ENCODE peak calls at places on chromosomes 12 and 14, in six cellular contexts. A, W, L, I, T and O are unnamed samples.

GRCh38 chr14:61365667-61366194 is 44.4 kb downstream of the PRKCH start:
- DNase-seq in A (no peak), W (no peak), L (no peak), I (no peak), T (no peak), O (no peak)

GRCh38 chr12:5210918-5211290 is 167.2 kb downstream of the KCNA5 start:
- DNase-seq in A (no peak), W (no peak), L (no peak), I (no peak), T (no peak), O (no peak)

GRCh38 chr12:1360812-1361211 is 233.6 kb downstream of the FBXL14 start:
- DNase-seq in A (no peak), W (no peak), L (no peak), I (peak; percentile 85), T (no peak), O (no peak)

GRCh38 chr14:36771256-36771655 is 109.6 kb downstream of the PAX9 start:
- DNase-seq in A (no peak), W (no peak), L (no peak), I (no peak), T (no peak), O (no peak)

GRCh38 chr12:74317078-74317581 is 220.5 kb upstream of the ATXN7L3B start:
- DNase-seq in A (no peak), W (peak; percentile 18), L (no peak), I (no peak), T (no peak), O (no peak)

GRCh38 chr14:67583711-67584644 is 16.1 kb downstream of the PIGH start:
- DNase-seq in A (no peak), W (peak; percentile 44), L (peak; percentile 47), I (peak; percentile 58), T (no peak), O (peak; percentile 39)

GRCh38 chr12:63068857-63069442 is 82.1 kb downstream of the AVPR1A start:
- DNase-seq in A (no peak), W (no peak), L (no peak), I (peak; percentile 75), T (no peak), O (peak; percentile 28)

GRCh38 chr12:128761305-128761880 is 62.4 kb downstream of the SLC15A4 start:
- DNase-seq in A (no peak), W (peak; percentile 21), L (no peak), I (no peak), T (no peak), O (no peak)

GRCh38 chr14:54654600-54654999 is 87.7 kb downstream of the SAMD4A start:
- DNase-seq in A (no peak), W (no peak), L (no peak), I (no peak), T (no peak), O (no peak)

GRCh38 chr12:6328945-6329692 is 12.8 kb downstream of the TNFRSF1A start:
- DNase-seq in A (no peak), W (no peak), L (peak; percentile 79), I (no peak), T (no peak), O (no peak)

GRCh38 chr12:92973614-92974013 is 44.5 kb upstream of the EEA1 start:
- DNase-seq in A (no peak), W (no peak), L (no peak), I (peak; percentile 80), T (no peak), O (no peak)

GRCh38 chr14:68295316-68295816 is 475.8 kb downstream of the RAD51B start:
- DNase-seq in A (no peak), W (peak; percentile 41), L (no peak), I (no peak), T (no peak), O (no peak)

GRCh38 chr12:19301223-19301622 is 138.1 kb upstream of the AEBP2 start:
- DNase-seq in A (no peak), W (no peak), L (no peak), I (no peak), T (no peak), O (no peak)

GRCh38 chr14:87133073-87133815 is 859.7 kb downstream of the GALC start:
- DNase-seq in A (no peak), W (no peak), L (no peak), I (peak; percentile 77), T (no peak), O (no peak)

GRCh38 chr12:22229652-22230279 is 104.7 kb downstream of the ST8SIA1 start:
- DNase-seq in A (no peak), W (no peak), L (no peak), I (no peak), T (no peak), O (no peak)

GRCh38 chr12:131922772-131923171 is 6.3 kb upstream of the PUS1 start:
- DNase-seq in A (no peak), W (no peak), L (no peak), I (no peak), T (no peak), O (no peak)

GRCh38 chr12:67155863-67156262 is 113.3 kb upstream of the CAND1 start:
- DNase-seq in A (no peak), W (no peak), L (no peak), I (peak; percentile 51), T (no peak), O (no peak)

GRCh38 chr14:75417674-75418073 is 10.1 kb upstream of the JDP2 start:
- DNase-seq in A (no peak), W (no peak), L (no peak), I (peak; percentile 81), T (no peak), O (no peak)

GRCh38 chr12:26318661-26319068 is 123.3 kb downstream of the SSPN start:
- DNase-seq in A (no peak), W (no peak), L (peak; percentile 83), I (peak; percentile 83), T (no peak), O (peak; percentile 36)

GRCh38 chr14:68576496-68577244 is 216.2 kb downstream of the ZFP36L1 start:
- DNase-seq in A (no peak), W (no peak), L (no peak), I (peak; percentile 64), T (no peak), O (no peak)

GRCh38 chr12:120439646-120440247 is 1.8 kb downstream of the COX6A1 start:
- DNase-seq in A (peak; percentile 5), W (peak; percentile 76), L (peak; percentile 67), I (peak; percentile 76), T (peak; percentile 55), O (no peak)

GRCh38 chr14:92754956-92755355 is 6.5 kb upstream of the LGMN start:
- DNase-seq in A (no peak), W (no peak), L (no peak), I (no peak), T (no peak), O (no peak)

GRCh38 chr14:75454963-75455546 is 27.2 kb downstream of the JDP2 start:
- DNase-seq in A (no peak), W (no peak), L (no peak), I (peak; percentile 90), T (no peak), O (no peak)